ENCODE peak calls at places on chromosomes 6 and 20, in seven cellular contexts. One of them, this sample, is unnamed.

GRCh38 chr6:53581161-53581560 is 36.3 kb upstream of the GCLC start:
- DNase-seq in mesothelial cell of epicardium: no peak
- DNase-seq in RWPE1: no peak
- DNase-seq in ecto neural progenitor cell: no peak
- DNase-seq in naive thymus-derived CD8-positive, alpha-beta T cell: no peak
- DNase-seq in mucosa of descending colon: no peak
- DNase-seq in BE2C: no peak
- DNase-seq in this sample: no peak

GRCh38 chr20:21437816-21438215 is 40.5 kb upstream of the NKX2-4 start:
- DNase-seq in mesothelial cell of epicardium: no peak
- DNase-seq in RWPE1: no peak
- DNase-seq in ecto neural progenitor cell: no peak
- DNase-seq in naive thymus-derived CD8-positive, alpha-beta T cell: no peak
- DNase-seq in mucosa of descending colon: no peak
- DNase-seq in BE2C: no peak
- DNase-seq in this sample: no peak

GRCh38 chr20:60167840-60168239 is 209.6 kb downstream of the CDH26 start:
- DNase-seq in mesothelial cell of epicardium: no peak
- DNase-seq in RWPE1: no peak
- DNase-seq in ecto neural progenitor cell: no peak
- DNase-seq in naive thymus-derived CD8-positive, alpha-beta T cell: no peak
- DNase-seq in mucosa of descending colon: no peak
- DNase-seq in BE2C: no peak
- DNase-seq in this sample: no peak

GRCh38 chr20:34891166-34892062 is 15.0 kb downstream of the ACSS2 start:
- DNase-seq in mesothelial cell of epicardium: no peak
- DNase-seq in RWPE1: peak; percentile 93
- DNase-seq in ecto neural progenitor cell: no peak
- DNase-seq in naive thymus-derived CD8-positive, alpha-beta T cell: no peak
- DNase-seq in mucosa of descending colon: no peak
- DNase-seq in BE2C: no peak
- DNase-seq in this sample: no peak

GRCh38 chr6:74549746-74550145 is 656.1 kb downstream of the COL12A1 start:
- DNase-seq in mesothelial cell of epicardium: no peak
- DNase-seq in RWPE1: no peak
- DNase-seq in ecto neural progenitor cell: no peak
- DNase-seq in naive thymus-derived CD8-positive, alpha-beta T cell: no peak
- DNase-seq in mucosa of descending colon: no peak
- DNase-seq in BE2C: no peak
- DNase-seq in this sample: no peak

GRCh38 chr6:25006565-25007001 is 70.8 kb upstream of the RIPOR2 start:
- DNase-seq in mesothelial cell of epicardium: no peak
- DNase-seq in RWPE1: peak; percentile 49
- DNase-seq in ecto neural progenitor cell: no peak
- DNase-seq in naive thymus-derived CD8-positive, alpha-beta T cell: peak; percentile 28
- DNase-seq in mucosa of descending colon: no peak
- DNase-seq in BE2C: no peak
- DNase-seq in this sample: no peak

GRCh38 chr20:45402946-45403345 is 5.1 kb upstream of the DBNDD2 start:
- DNase-seq in mesothelial cell of epicardium: no peak
- DNase-seq in RWPE1: no peak
- DNase-seq in ecto neural progenitor cell: no peak
- DNase-seq in naive thymus-derived CD8-positive, alpha-beta T cell: no peak
- DNase-seq in mucosa of descending colon: no peak
- DNase-seq in BE2C: no peak
- DNase-seq in this sample: no peak

GRCh38 chr20:51650685-51651134 is 108.2 kb upstream of the NFATC2 start:
- DNase-seq in mesothelial cell of epicardium: no peak
- DNase-seq in RWPE1: peak; percentile 68
- DNase-seq in ecto neural progenitor cell: no peak
- DNase-seq in naive thymus-derived CD8-positive, alpha-beta T cell: no peak
- DNase-seq in mucosa of descending colon: no peak
- DNase-seq in BE2C: no peak
- DNase-seq in this sample: no peak

GRCh38 chr6:35552285-35552917 is 39.7 kb upstream of the TULP1 start:
- DNase-seq in mesothelial cell of epicardium: no peak
- DNase-seq in RWPE1: no peak
- DNase-seq in ecto neural progenitor cell: peak; percentile 58
- DNase-seq in naive thymus-derived CD8-positive, alpha-beta T cell: peak; percentile 56
- DNase-seq in mucosa of descending colon: peak; percentile 66
- DNase-seq in BE2C: peak; percentile 51
- DNase-seq in this sample: no peak

GRCh38 chr20:57880155-57880648 is 170.4 kb upstream of the PMEPA1 start:
- DNase-seq in mesothelial cell of epicardium: no peak
- DNase-seq in RWPE1: no peak
- DNase-seq in ecto neural progenitor cell: peak; percentile 17
- DNase-seq in naive thymus-derived CD8-positive, alpha-beta T cell: no peak
- DNase-seq in mucosa of descending colon: no peak
- DNase-seq in BE2C: no peak
- DNase-seq in this sample: no peak

GRCh38 chr6:39224058-39224457 is 5.2 kb downstream of the KCNK5 start:
- DNase-seq in mesothelial cell of epicardium: no peak
- DNase-seq in RWPE1: no peak
- DNase-seq in ecto neural progenitor cell: no peak
- DNase-seq in naive thymus-derived CD8-positive, alpha-beta T cell: no peak
- DNase-seq in mucosa of descending colon: no peak
- DNase-seq in BE2C: no peak
- DNase-seq in this sample: no peak

GRCh38 chr6:129621252-129621651 is 88.7 kb downstream of the ARHGAP18 start:
- DNase-seq in mesothelial cell of epicardium: no peak
- DNase-seq in RWPE1: no peak
- DNase-seq in ecto neural progenitor cell: no peak
- DNase-seq in naive thymus-derived CD8-positive, alpha-beta T cell: peak; percentile 4
- DNase-seq in mucosa of descending colon: peak; percentile 35
- DNase-seq in BE2C: peak; percentile 24
- DNase-seq in this sample: no peak

GRCh38 chr20:36758276-36758675 is 12.4 kb upstream of the NDRG3 start:
- DNase-seq in mesothelial cell of epicardium: no peak
- DNase-seq in RWPE1: no peak
- DNase-seq in ecto neural progenitor cell: no peak
- DNase-seq in naive thymus-derived CD8-positive, alpha-beta T cell: no peak
- DNase-seq in mucosa of descending colon: no peak
- DNase-seq in BE2C: no peak
- DNase-seq in this sample: no peak

GRCh38 chr20:46798430-46798829 is 89.0 kb downstream of the SLC2A10 start:
- DNase-seq in mesothelial cell of epicardium: no peak
- DNase-seq in RWPE1: no peak
- DNase-seq in ecto neural progenitor cell: no peak
- DNase-seq in naive thymus-derived CD8-positive, alpha-beta T cell: no peak
- DNase-seq in mucosa of descending colon: no peak
- DNase-seq in BE2C: no peak
- DNase-seq in this sample: no peak

GRCh38 chr20:51493346-51493791 is 49.1 kb downstream of the NFATC2 start:
- DNase-seq in mesothelial cell of epicardium: no peak
- DNase-seq in RWPE1: no peak
- DNase-seq in ecto neural progenitor cell: no peak
- DNase-seq in naive thymus-derived CD8-positive, alpha-beta T cell: no peak
- DNase-seq in mucosa of descending colon: no peak
- DNase-seq in BE2C: no peak
- DNase-seq in this sample: no peak

GRCh38 chr6:155538708-155539107 is 83.1 kb upstream of the NOX3 start:
- DNase-seq in mesothelial cell of epicardium: no peak
- DNase-seq in RWPE1: no peak
- DNase-seq in ecto neural progenitor cell: no peak
- DNase-seq in naive thymus-derived CD8-positive, alpha-beta T cell: no peak
- DNase-seq in mucosa of descending colon: no peak
- DNase-seq in BE2C: no peak
- DNase-seq in this sample: no peak

GRCh38 chr20:23318347-23318746 is 32.2 kb upstream of the NXT1 start:
- DNase-seq in mesothelial cell of epicardium: no peak
- DNase-seq in RWPE1: no peak
- DNase-seq in ecto neural progenitor cell: no peak
- DNase-seq in naive thymus-derived CD8-positive, alpha-beta T cell: no peak
- DNase-seq in mucosa of descending colon: no peak
- DNase-seq in BE2C: no peak
- DNase-seq in this sample: no peak

GRCh38 chr6:140475086-140475485 is 1100.6 kb upstream of the CITED2 start:
- DNase-seq in mesothelial cell of epicardium: no peak
- DNase-seq in RWPE1: peak; percentile 39
- DNase-seq in ecto neural progenitor cell: no peak
- DNase-seq in naive thymus-derived CD8-positive, alpha-beta T cell: no peak
- DNase-seq in mucosa of descending colon: no peak
- DNase-seq in BE2C: no peak
- DNase-seq in this sample: no peak

GRCh38 chr20:2143594-2143993 is 42.0 kb downstream of the STK35 start:
- DNase-seq in mesothelial cell of epicardium: no peak
- DNase-seq in RWPE1: no peak
- DNase-seq in ecto neural progenitor cell: no peak
- DNase-seq in naive thymus-derived CD8-positive, alpha-beta T cell: no peak
- DNase-seq in mucosa of descending colon: no peak
- DNase-seq in BE2C: no peak
- DNase-seq in this sample: no peak

GRCh38 chr6:127403636-127404035 is 55.6 kb downstream of the KIAA0408 start:
- DNase-seq in mesothelial cell of epicardium: no peak
- DNase-seq in RWPE1: no peak
- DNase-seq in ecto neural progenitor cell: no peak
- DNase-seq in naive thymus-derived CD8-positive, alpha-beta T cell: no peak
- DNase-seq in mucosa of descending colon: no peak
- DNase-seq in BE2C: no peak
- DNase-seq in this sample: no peak